ENCODE peak calls at places on chromosomes 16 and 17, in four cellular contexts. Y is Jurkat, Clone E6-1; I is brain microvascular endothelial cell; O is stimulated activated CD8-positive, alpha-beta memory T cell treated with anti-CD3 and anti-CD28 coated beads, Interleukin-2, amount 100 ng/mL, for 1 hour. P is an unnamed sample.

GRCh38 chr17:17726721-17727060 is 45.4 kb downstream of the RAI1 start:
- DNase-seq in Y (no peak), I (no peak), O (no peak), P (no peak)

GRCh38 chr16:9092963-9093477 is 1.6 kb downstream of the HAPSTR1 start:
- DNase-seq in Y (no peak), I (no peak), O (no peak), P (no peak)

GRCh38 chr17:72267601-72268000 is 146.8 kb downstream of the SOX9 start:
- DNase-seq in Y (no peak), I (no peak), O (no peak), P (no peak)

GRCh38 chr16:24174504-24174903 is 81.6 kb upstream of the CACNG3 start:
- DNase-seq in Y (no peak), I (no peak), O (no peak), P (no peak)

GRCh38 chr17:79095345-79096055 is 20.9 kb downstream of the ENGASE start:
- DNase-seq in Y (no peak), I (no peak), O (no peak), P (no peak)

GRCh38 chr16:57619606-57620315 is 8.7 kb upstream of the ADGRG1 start:
- DNase-seq in Y (no peak), I (no peak), O (no peak), P (no peak)

GRCh38 chr16:81204794-81205680 is 33.5 kb upstream of the BCO1 start:
- DNase-seq in Y (peak; percentile 33), I (peak; percentile 33), O (no peak), P (no peak)

GRCh38 chr17:71760062-71760720 is 360.6 kb upstream of the SOX9 start:
- DNase-seq in Y (no peak), I (no peak), O (no peak), P (no peak)

GRCh38 chr17:82665891-82666290 is 17.6 kb upstream of the WDR45B start:
- DNase-seq in Y (no peak), I (no peak), O (no peak), P (no peak)

GRCh38 chr17:43931062-43931571 is 11.2 kb downstream of the PPY start:
- DNase-seq in Y (no peak), I (no peak), O (no peak), P (no peak)

GRCh38 chr17:48954300-48954755 is 9.7 kb upstream of the SNF8 start:
- DNase-seq in Y (no peak), I (peak; percentile 40), O (no peak), P (no peak)

GRCh38 chr17:45006927-45007461 is 38.9 kb upstream of the C1QL1 start:
- DNase-seq in Y (no peak), I (no peak), O (no peak), P (no peak)

GRCh38 chr17:66191607-66192377 is at the start of gene CEP112:
- DNase-seq in Y (peak; percentile 87), I (peak; percentile 45), O (peak; percentile 75), P (peak; percentile 52)

GRCh38 chr17:71438631-71439146 is 682.1 kb upstream of the SOX9 start:
- DNase-seq in Y (no peak), I (peak; percentile 94), O (no peak), P (no peak)

GRCh38 chr17:42980766-42981397 is 517 bp downstream of the RUNDC1 start:
- DNase-seq in Y (peak; percentile 55), I (peak; percentile 54), O (no peak), P (no peak)

GRCh38 chr17:16973760-16974540 is 2.0 kb upstream of the TNFRSF13B start:
- DNase-seq in Y (no peak), I (no peak), O (no peak), P (no peak)

GRCh38 chr17:40104570-40105471 is 4.4 kb upstream of the NR1D1 start:
- DNase-seq in Y (no peak), I (no peak), O (no peak), P (no peak)

GRCh38 chr17:18129041-18129502 is 20.5 kb downstream of the MYO15A start:
- DNase-seq in Y (no peak), I (peak; percentile 19), O (no peak), P (no peak)

GRCh38 chr16:2532494-2533141 is 1.4 kb upstream of the CEMP1 start:
- DNase-seq in Y (no peak), I (peak; percentile 48), O (no peak), P (peak; percentile 4)

GRCh38 chr16:85350973-85351372 is 238.7 kb upstream of the CIBAR2 start:
- DNase-seq in Y (no peak), I (peak; percentile 66), O (no peak), P (no peak)

GRCh38 chr17:55648086-55648485 is 74.6 kb downstream of the TMEM100 start:
- DNase-seq in Y (no peak), I (no peak), O (no peak), P (no peak)

P was measured in NCI-H1048.